ENCODE peak calls at places on chromosomes 3 and 15, in nine cellular contexts. L is CD8-positive, alpha-beta T cell; Y is left lung; V is stomach; U is H9; W is colonic mucosa; Q is pancreas; M is ovary; P is GM23338. B is an unnamed sample.

GRCh38 chr3:127722104-127722784 is 49.5 kb downstream of the ABTB1 start:
- DNase-seq in L (no peak), Y (no peak), V (no peak), U (no peak), W (no peak), Q (no peak), M (peak; percentile 8), P (peak; percentile 33), B (peak; percentile 8)

GRCh38 chr3:111667621-111668239 is 72.6 kb upstream of the ZBED2 start:
- DNase-seq in L (peak; percentile 62), Y (peak; percentile 64), V (no peak), U (no peak), W (peak; percentile 48), Q (no peak), M (no peak), P (no peak), B (no peak)

GRCh38 chr3:48137425-48137999 is 50.7 kb downstream of the CDC25A start:
- DNase-seq in L (no peak), Y (no peak), V (no peak), U (no peak), W (no peak), Q (no peak), M (no peak), P (no peak), B (no peak)

GRCh38 chr3:175433026-175433668 is 574.0 kb downstream of the NAALADL2 start:
- DNase-seq in L (no peak), Y (no peak), V (no peak), U (no peak), W (no peak), Q (no peak), M (no peak), P (no peak), B (no peak)

GRCh38 chr3:36457667-36458066 is 77.4 kb downstream of the STAC start:
- DNase-seq in L (no peak), Y (no peak), V (no peak), U (no peak), W (no peak), Q (no peak), M (no peak), P (no peak), B (peak; percentile 52)

GRCh38 chr3:9746330-9746729 is 3.4 kb upstream of the OGG1 start:
- DNase-seq in L (no peak), Y (no peak), V (no peak), U (no peak), W (no peak), Q (no peak), M (no peak), P (no peak), B (no peak)

GRCh38 chr15:90648137-90649070 is 68.7 kb upstream of the BLM start:
- DNase-seq in L (peak; percentile 61), Y (peak; percentile 86), V (peak; percentile 68), U (no peak), W (peak; percentile 75), Q (peak; percentile 62), M (peak; percentile 64), P (peak; percentile 89), B (peak; percentile 90)

GRCh38 chr3:155970406-155970805 is 100.0 kb downstream of the GMPS start:
- DNase-seq in L (no peak), Y (no peak), V (no peak), U (no peak), W (no peak), Q (no peak), M (no peak), P (no peak), B (no peak)

GRCh38 chr3:50189274-50189673 is 2.1 kb upstream of the GNAT1 start:
- DNase-seq in L (no peak), Y (peak; percentile 64), V (peak; percentile 85), U (peak; percentile 79), W (peak; percentile 75), Q (peak; percentile 75), M (peak; percentile 78), P (peak; percentile 92), B (peak; percentile 84)

GRCh38 chr15:80999623-81000036 is 1.1 kb upstream of the TLNRD1 start:
- DNase-seq in L (peak; percentile 41), Y (peak; percentile 51), V (peak; percentile 78), U (no peak), W (peak; percentile 86), Q (peak; percentile 85), M (no peak), P (peak; percentile 48), B (no peak)

GRCh38 chr3:99674086-99674789 is 35.8 kb downstream of the COL8A1 start:
- DNase-seq in L (no peak), Y (no peak), V (no peak), U (no peak), W (no peak), Q (no peak), M (no peak), P (no peak), B (no peak)

GRCh38 chr3:190617185-190617584 is 103.3 kb downstream of the IL1RAP start:
- DNase-seq in L (no peak), Y (peak; percentile 57), V (no peak), U (no peak), W (no peak), Q (no peak), M (no peak), P (peak; percentile 57), B (peak; percentile 60)

GRCh38 chr3:144162042-144162441 is 190.4 kb downstream of the DIPK2A start:
- DNase-seq in L (no peak), Y (no peak), V (no peak), U (no peak), W (no peak), Q (no peak), M (no peak), P (no peak), B (no peak)

GRCh38 chr3:39099738-39100499 is 7.5 kb downstream of the GORASP1 start:
- DNase-seq in L (no peak), Y (no peak), V (no peak), U (no peak), W (no peak), Q (no peak), M (no peak), P (no peak), B (no peak)

GRCh38 chr3:146050700-146051099 is 110.3 kb downstream of the PLOD2 start:
- DNase-seq in L (no peak), Y (no peak), V (no peak), U (no peak), W (no peak), Q (no peak), M (no peak), P (no peak), B (no peak)

GRCh38 chr3:41162981-41163380 is 36.3 kb upstream of the CTNNB1 start:
- DNase-seq in L (no peak), Y (no peak), V (no peak), U (no peak), W (no peak), Q (no peak), M (no peak), P (no peak), B (no peak)

GRCh38 chr3:39934696-39935095 is 125.3 kb downstream of the MYRIP start:
- DNase-seq in L (no peak), Y (no peak), V (no peak), U (no peak), W (no peak), Q (no peak), M (no peak), P (no peak), B (no peak)

GRCh38 chr3:111871809-111872623 is 13.0 kb downstream of the PHLDB2 start:
- DNase-seq in L (no peak), Y (no peak), V (no peak), U (no peak), W (no peak), Q (no peak), M (no peak), P (no peak), B (no peak)

GRCh38 chr3:133756716-133757694 is 10.8 kb downstream of the TF start:
- DNase-seq in L (no peak), Y (no peak), V (no peak), U (no peak), W (no peak), Q (no peak), M (no peak), P (no peak), B (no peak)

GRCh38 chr3:138861755-138862333 is 27.1 kb upstream of the PIK3CB start:
- DNase-seq in L (no peak), Y (no peak), V (no peak), U (peak; percentile 68), W (no peak), Q (peak; percentile 16), M (no peak), P (peak; percentile 69), B (no peak)

GRCh38 chr3:37773925-37774324 is 87.8 kb upstream of the CTDSPL start:
- DNase-seq in L (no peak), Y (no peak), V (no peak), U (no peak), W (no peak), Q (no peak), M (no peak), P (no peak), B (no peak)

GRCh38 chr3:58000713-58001467 is 7.3 kb upstream of the FLNB start:
- DNase-seq in L (no peak), Y (no peak), V (no peak), U (no peak), W (peak; percentile 75), Q (no peak), M (no peak), P (no peak), B (no peak)
- H3K4me1 ChIP-seq in L (peaks cover 8% of the 10 kb centered on the region), Y (no peaks in the 10 kb centered on the region), V (peaks cover 17% of the 10 kb centered on the region), U (no peaks in the 10 kb centered on the region), W (peaks cover 6% of the 10 kb centered on the region), Q (peaks cover 9% of the 10 kb centered on the region), M (peaks cover 4% of the 10 kb centered on the region), P (no peaks in the 10 kb centered on the region), B (no peaks in the 10 kb centered on the region)

DNA sequence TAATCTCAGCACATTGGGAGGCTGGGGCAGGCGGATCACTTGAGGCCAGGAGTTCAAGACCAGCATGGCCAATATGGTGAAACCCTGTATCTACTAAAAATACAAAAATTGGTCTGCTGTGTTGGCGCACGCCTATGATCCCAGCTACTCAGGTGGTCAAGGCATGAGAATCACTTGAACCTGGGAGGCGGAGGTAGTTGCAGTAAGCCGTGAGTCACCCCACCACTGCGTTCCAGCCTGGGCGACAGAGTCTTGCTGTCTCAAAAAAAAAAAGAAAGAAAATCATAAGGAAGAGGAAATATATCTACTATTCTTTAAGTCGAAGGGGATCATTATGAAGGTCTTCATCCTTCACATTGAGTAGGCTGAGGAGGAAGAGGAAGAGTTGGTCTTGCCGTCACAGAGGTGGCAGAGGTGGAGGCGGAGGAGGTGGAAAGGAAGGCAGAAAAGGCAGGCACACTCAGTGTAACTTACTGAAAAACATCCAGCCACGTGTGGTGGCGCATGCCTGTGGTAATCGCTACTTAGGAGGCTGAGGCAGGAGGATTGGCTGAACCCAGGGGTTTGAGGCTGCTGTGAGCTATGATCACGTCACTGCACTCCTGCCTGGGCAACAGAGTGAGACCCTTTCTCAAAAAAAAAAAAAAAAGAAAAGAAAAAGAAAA is 14.2 kb downstream of the CSK start:
- DNase-seq in L (peak; percentile 55), Y (no peak), V (no peak), U (no peak), W (no peak), Q (no peak), M (no peak), P (no peak), B (no peak)
- H3K4me1 ChIP-seq in L (peaks cover 95% of the 10 kb centered on the region), Y (peaks cover 8% of the 10 kb centered on the region), V (peaks cover 69% of the 10 kb centered on the region), U (no peaks in the 10 kb centered on the region), W (peaks cover 14% of the 10 kb centered on the region), Q (peaks cover 9% of the 10 kb centered on the region), M (peaks cover 1% of the 10 kb centered on the region), P (peaks cover 3% of the 10 kb centered on the region), B (no peaks in the 10 kb centered on the region)

GRCh38 chr15:39785139-39785538 is 2.5 kb upstream of the FSIP1 start:
- DNase-seq in L (no peak), Y (no peak), V (no peak), U (no peak), W (no peak), Q (no peak), M (no peak), P (no peak), B (no peak)
- H3K4me1 ChIP-seq in L (peaks cover 20% of the 10 kb centered on the region), Y (peaks cover 13% of the 10 kb centered on the region), V (peaks cover 47% of the 10 kb centered on the region), U (peaks cover 23% of the 10 kb centered on the region), W (no peaks in the 10 kb centered on the region), Q (peaks cover 9% of the 10 kb centered on the region), M (peaks cover 1% of the 10 kb centered on the region), P (peaks cover 64% of the 10 kb centered on the region), B (no peaks in the 10 kb centered on the region)

GRCh38 chr3:186151077-186151971 is 42.4 kb upstream of the ETV5 start:
- DNase-seq in L (no peak), Y (no peak), V (no peak), U (no peak), W (no peak), Q (no peak), M (no peak), P (no peak), B (no peak)
- H3K4me1 ChIP-seq in L (peaks cover 5% of the 10 kb centered on the region), Y (no peaks in the 10 kb centered on the region), V (no peaks in the 10 kb centered on the region), U (no peaks in the 10 kb centered on the region), W (no peaks in the 10 kb centered on the region), Q (peaks cover 38% of the 10 kb centered on the region), M (no peaks in the 10 kb centered on the region), P (no peaks in the 10 kb centered on the region), B (no peaks in the 10 kb centered on the region)